ENCODE peak calls at places on chromosomes 6 and 20, in eight cellular contexts. One of them, this sample, is unnamed.
A peak's percentile ranks its signal among the peaks of the same experiment; 100 is the strongest.

GRCh38 chr20:36861875-36862801 is 13.8 kb upstream of the TLDC2 start:
- DNase-seq in tibial artery: peak; percentile 93
- DNase-seq in A673: peak; percentile 81
- DNase-seq in HAP-1: peak; percentile 68
- DNase-seq in HFF-Myc: peak; percentile 88
- DNase-seq in HCT116: peak; percentile 42
- DNase-seq in bronchial epithelial cell: peak; percentile 95
- DNase-seq in activated naive CD8-positive, alpha-beta T cell treated with anti-CD3 and anti-CD28 coated beads, Interleukin-2, amount 50 U/mL, for 24 hours: no peak
- DNase-seq in this sample: no peak

GRCh38 chr6:39821739-39822532 is 29.8 kb downstream of the DAAM2 start:
- DNase-seq in tibial artery: no peak
- DNase-seq in HAP-1: no peak
- DNase-seq in activated naive CD8-positive, alpha-beta T cell treated with anti-CD3 and anti-CD28 coated beads, Interleukin-2, amount 50 U/mL, for 24 hours: no peak
- DNase-seq in HCT116: no peak
- DNase-seq in bronchial epithelial cell: no peak
- DNase-seq in HFF-Myc: no peak
- DNase-seq in A673: no peak
- DNase-seq in this sample: no peak

GRCh38 chr6:30703011-30703410 is 12.2 kb upstream of the NRM start:
- DNase-seq in bronchial epithelial cell: no peak
- DNase-seq in tibial artery: peak; percentile 28
- DNase-seq in HFF-Myc: no peak
- DNase-seq in HCT116: no peak
- DNase-seq in HAP-1: no peak
- DNase-seq in A673: no peak
- DNase-seq in activated naive CD8-positive, alpha-beta T cell treated with anti-CD3 and anti-CD28 coated beads, Interleukin-2, amount 50 U/mL, for 24 hours: no peak
- DNase-seq in this sample: no peak

GRCh38 chr6:93779086-93779858 is 359.9 kb upstream of the EPHA7 start:
- DNase-seq in tibial artery: no peak
- DNase-seq in activated naive CD8-positive, alpha-beta T cell treated with anti-CD3 and anti-CD28 coated beads, Interleukin-2, amount 50 U/mL, for 24 hours: no peak
- DNase-seq in HFF-Myc: no peak
- DNase-seq in HAP-1: peak; percentile 57
- DNase-seq in bronchial epithelial cell: no peak
- DNase-seq in A673: no peak
- DNase-seq in HCT116: no peak
- DNase-seq in this sample: no peak

GRCh38 chr6:131761061-131761761 is 46.6 kb upstream of the ENPP1 start:
- DNase-seq in HFF-Myc: peak; percentile 27
- DNase-seq in tibial artery: no peak
- DNase-seq in A673: peak; percentile 39
- DNase-seq in activated naive CD8-positive, alpha-beta T cell treated with anti-CD3 and anti-CD28 coated beads, Interleukin-2, amount 50 U/mL, for 24 hours: no peak
- DNase-seq in HCT116: no peak
- DNase-seq in bronchial epithelial cell: peak; percentile 71
- DNase-seq in HAP-1: no peak
- DNase-seq in this sample: no peak

GRCh38 chr6:41970436-41970846 is 28.8 kb upstream of the CCND3 start:
- DNase-seq in bronchial epithelial cell: peak; percentile 66
- DNase-seq in A673: peak; percentile 61
- DNase-seq in activated naive CD8-positive, alpha-beta T cell treated with anti-CD3 and anti-CD28 coated beads, Interleukin-2, amount 50 U/mL, for 24 hours: peak; percentile 64
- DNase-seq in HCT116: no peak
- DNase-seq in HAP-1: peak; percentile 18
- DNase-seq in tibial artery: peak; percentile 46
- DNase-seq in HFF-Myc: no peak
- DNase-seq in this sample: peak; percentile 66

GRCh38 chr6:151014404-151015150 is 149.1 kb downstream of the MTHFD1L start:
- DNase-seq in bronchial epithelial cell: peak; percentile 68
- DNase-seq in HFF-Myc: no peak
- DNase-seq in activated naive CD8-positive, alpha-beta T cell treated with anti-CD3 and anti-CD28 coated beads, Interleukin-2, amount 50 U/mL, for 24 hours: peak; percentile 58
- DNase-seq in A673: peak; percentile 56
- DNase-seq in HCT116: peak; percentile 75
- DNase-seq in HAP-1: peak; percentile 58
- DNase-seq in tibial artery: peak; percentile 78
- DNase-seq in this sample: peak; percentile 58

GRCh38 chr6:14254505-14254904 is 136.9 kb downstream of the CD83 start:
- DNase-seq in tibial artery: no peak
- DNase-seq in HAP-1: no peak
- DNase-seq in A673: no peak
- DNase-seq in bronchial epithelial cell: no peak
- DNase-seq in HFF-Myc: no peak
- DNase-seq in HCT116: no peak
- DNase-seq in activated naive CD8-positive, alpha-beta T cell treated with anti-CD3 and anti-CD28 coated beads, Interleukin-2, amount 50 U/mL, for 24 hours: no peak
- DNase-seq in this sample: no peak

GRCh38 chr20:63628246-63628975 is 1.5 kb upstream of the GMEB2 start:
- DNase-seq in A673: peak; percentile 89
- DNase-seq in tibial artery: peak; percentile 78
- DNase-seq in HCT116: peak; percentile 75
- DNase-seq in HFF-Myc: peak; percentile 59
- DNase-seq in activated naive CD8-positive, alpha-beta T cell treated with anti-CD3 and anti-CD28 coated beads, Interleukin-2, amount 50 U/mL, for 24 hours: peak; percentile 82
- DNase-seq in HAP-1: peak; percentile 91
- DNase-seq in bronchial epithelial cell: peak; percentile 56
- DNase-seq in this sample: peak; percentile 75

GRCh38 chr6:168179133-168179532 is 100.1 kb upstream of the FRMD1 start:
- DNase-seq in HCT116: no peak
- DNase-seq in tibial artery: peak; percentile 58
- DNase-seq in bronchial epithelial cell: no peak
- DNase-seq in A673: no peak
- DNase-seq in activated naive CD8-positive, alpha-beta T cell treated with anti-CD3 and anti-CD28 coated beads, Interleukin-2, amount 50 U/mL, for 24 hours: no peak
- DNase-seq in HFF-Myc: no peak
- DNase-seq in HAP-1: no peak
- DNase-seq in this sample: no peak

GRCh38 chr20:50278684-50279531 is 88.3 kb downstream of the CEBPB start:
- DNase-seq in HFF-Myc: no peak
- DNase-seq in A673: no peak
- DNase-seq in HAP-1: no peak
- DNase-seq in activated naive CD8-positive, alpha-beta T cell treated with anti-CD3 and anti-CD28 coated beads, Interleukin-2, amount 50 U/mL, for 24 hours: no peak
- DNase-seq in HCT116: peak; percentile 40
- DNase-seq in tibial artery: peak; percentile 96
- DNase-seq in bronchial epithelial cell: peak; percentile 23
- DNase-seq in this sample: no peak

GRCh38 chr20:2302369-2302768 is 6.6 kb downstream of the TGM3 start:
- DNase-seq in HCT116: no peak
- DNase-seq in activated naive CD8-positive, alpha-beta T cell treated with anti-CD3 and anti-CD28 coated beads, Interleukin-2, amount 50 U/mL, for 24 hours: no peak
- DNase-seq in HAP-1: no peak
- DNase-seq in HFF-Myc: no peak
- DNase-seq in tibial artery: no peak
- DNase-seq in A673: no peak
- DNase-seq in bronchial epithelial cell: no peak
- DNase-seq in this sample: no peak

GRCh38 chr6:54188832-54189231 is 77.6 kb downstream of the MLIP start:
- DNase-seq in bronchial epithelial cell: no peak
- DNase-seq in A673: no peak
- DNase-seq in tibial artery: no peak
- DNase-seq in HFF-Myc: no peak
- DNase-seq in HAP-1: no peak
- DNase-seq in activated naive CD8-positive, alpha-beta T cell treated with anti-CD3 and anti-CD28 coated beads, Interleukin-2, amount 50 U/mL, for 24 hours: no peak
- DNase-seq in HCT116: no peak
- DNase-seq in this sample: no peak

GRCh38 chr6:168158980-168159349 is 80.0 kb upstream of the FRMD1 start:
- DNase-seq in HFF-Myc: no peak
- DNase-seq in bronchial epithelial cell: no peak
- DNase-seq in tibial artery: no peak
- DNase-seq in HAP-1: no peak
- DNase-seq in activated naive CD8-positive, alpha-beta T cell treated with anti-CD3 and anti-CD28 coated beads, Interleukin-2, amount 50 U/mL, for 24 hours: no peak
- DNase-seq in HCT116: no peak
- DNase-seq in A673: no peak
- DNase-seq in this sample: no peak

GRCh38 chr6:164401871-164402270 is 907.5 kb downstream of the C6orf118 start:
- DNase-seq in HCT116: no peak
- DNase-seq in HAP-1: no peak
- DNase-seq in activated naive CD8-positive, alpha-beta T cell treated with anti-CD3 and anti-CD28 coated beads, Interleukin-2, amount 50 U/mL, for 24 hours: no peak
- DNase-seq in tibial artery: no peak
- DNase-seq in HFF-Myc: no peak
- DNase-seq in A673: no peak
- DNase-seq in bronchial epithelial cell: no peak
- DNase-seq in this sample: no peak

GRCh38 chr20:33280775-33281174 is 2.2 kb upstream of the BPIFB1 start:
- DNase-seq in HFF-Myc: no peak
- DNase-seq in tibial artery: no peak
- DNase-seq in A673: no peak
- DNase-seq in activated naive CD8-positive, alpha-beta T cell treated with anti-CD3 and anti-CD28 coated beads, Interleukin-2, amount 50 U/mL, for 24 hours: no peak
- DNase-seq in HAP-1: no peak
- DNase-seq in bronchial epithelial cell: no peak
- DNase-seq in HCT116: no peak
- DNase-seq in this sample: no peak

GRCh38 chr20:50745634-50746137 is 14.3 kb downstream of the PARD6B start:
- DNase-seq in activated naive CD8-positive, alpha-beta T cell treated with anti-CD3 and anti-CD28 coated beads, Interleukin-2, amount 50 U/mL, for 24 hours: no peak
- DNase-seq in A673: no peak
- DNase-seq in HFF-Myc: no peak
- DNase-seq in tibial artery: no peak
- DNase-seq in HAP-1: no peak
- DNase-seq in HCT116: no peak
- DNase-seq in bronchial epithelial cell: no peak
- DNase-seq in this sample: no peak

GRCh38 chr20:17503501-17504325 is 27.5 kb downstream of the BFSP1 start:
- DNase-seq in A673: no peak
- DNase-seq in bronchial epithelial cell: no peak
- DNase-seq in HCT116: no peak
- DNase-seq in tibial artery: no peak
- DNase-seq in activated naive CD8-positive, alpha-beta T cell treated with anti-CD3 and anti-CD28 coated beads, Interleukin-2, amount 50 U/mL, for 24 hours: no peak
- DNase-seq in HFF-Myc: no peak
- DNase-seq in HAP-1: no peak
- DNase-seq in this sample: no peak

GRCh38 chr6:166586424-166587156 is at the start of gene RAMACL:
- DNase-seq in activated naive CD8-positive, alpha-beta T cell treated with anti-CD3 and anti-CD28 coated beads, Interleukin-2, amount 50 U/mL, for 24 hours: peak; percentile 34
- DNase-seq in bronchial epithelial cell: peak; percentile 65
- DNase-seq in HCT116: peak; percentile 51
- DNase-seq in tibial artery: no peak
- DNase-seq in HAP-1: no peak
- DNase-seq in HFF-Myc: no peak
- DNase-seq in A673: peak; percentile 24
- DNase-seq in this sample: peak; percentile 20

GRCh38 chr6:141562181-141562800 is 570.4 kb upstream of the GJE1 start:
- DNase-seq in HFF-Myc: no peak
- DNase-seq in tibial artery: peak; percentile 62
- DNase-seq in HAP-1: no peak
- DNase-seq in activated naive CD8-positive, alpha-beta T cell treated with anti-CD3 and anti-CD28 coated beads, Interleukin-2, amount 50 U/mL, for 24 hours: peak; percentile 4
- DNase-seq in HCT116: no peak
- DNase-seq in bronchial epithelial cell: no peak
- DNase-seq in A673: no peak
- DNase-seq in this sample: peak; percentile 6

GRCh38 chr6:53359088-53359842 is 10.5 kb upstream of the ELOVL5 start:
- DNase-seq in HAP-1: peak; percentile 89
- DNase-seq in HFF-Myc: peak; percentile 81
- DNase-seq in A673: peak; percentile 95
- DNase-seq in bronchial epithelial cell: peak; percentile 83
- DNase-seq in tibial artery: peak; percentile 98
- DNase-seq in activated naive CD8-positive, alpha-beta T cell treated with anti-CD3 and anti-CD28 coated beads, Interleukin-2, amount 50 U/mL, for 24 hours: peak; percentile 91
- DNase-seq in HCT116: peak; percentile 78
- DNase-seq in this sample: peak; percentile 93

GRCh38 chr20:22248052-22248667 is 336.2 kb downstream of the FOXA2 start:
- DNase-seq in A673: peak; percentile 29
- DNase-seq in HCT116: no peak
- DNase-seq in tibial artery: no peak
- DNase-seq in bronchial epithelial cell: peak; percentile 4
- DNase-seq in activated naive CD8-positive, alpha-beta T cell treated with anti-CD3 and anti-CD28 coated beads, Interleukin-2, amount 50 U/mL, for 24 hours: no peak
- DNase-seq in HFF-Myc: no peak
- DNase-seq in HAP-1: no peak
- DNase-seq in this sample: no peak

GRCh38 chr6:154989457-154989856 is 5.7 kb upstream of the TIAM2 start:
- DNase-seq in bronchial epithelial cell: no peak
- DNase-seq in HCT116: no peak
- DNase-seq in HAP-1: no peak
- DNase-seq in HFF-Myc: no peak
- DNase-seq in tibial artery: no peak
- DNase-seq in A673: no peak
- DNase-seq in activated naive CD8-positive, alpha-beta T cell treated with anti-CD3 and anti-CD28 coated beads, Interleukin-2, amount 50 U/mL, for 24 hours: no peak
- DNase-seq in this sample: no peak

GRCh38 chr20:21995461-21995860 is 290.0 kb downstream of the PAX1 start:
- DNase-seq in bronchial epithelial cell: no peak
- DNase-seq in tibial artery: no peak
- DNase-seq in HCT116: no peak
- DNase-seq in HFF-Myc: no peak
- DNase-seq in HAP-1: no peak
- DNase-seq in activated naive CD8-positive, alpha-beta T cell treated with anti-CD3 and anti-CD28 coated beads, Interleukin-2, amount 50 U/mL, for 24 hours: no peak
- DNase-seq in A673: no peak
- DNase-seq in this sample: no peak